ENCODE peak calls at places on chromosomes 13 and 19, in six cellular contexts. Y, H, J, G, V and Q are unnamed samples.

GRCh38 chr19:5096536-5096935 is 127.6 kb downstream of the KDM4B start:
- DNase-seq in Y (no peak), H (no peak), J (no peak), G (no peak), V (no peak), Q (no peak)

GRCh38 chr13:102680842-102681725 is 13.8 kb downstream of the METTL21C start:
- DNase-seq in Y (no peak), H (no peak), J (no peak), G (no peak), V (peak; percentile 30), Q (no peak)

GRCh38 chr13:97856001-97856675 is 97.3 kb upstream of the IPO5 start:
- DNase-seq in Y (peak; percentile 4), H (no peak), J (peak; percentile 34), G (no peak), V (no peak), Q (no peak)

GRCh38 chr13:36736119-36736726 is 62.4 kb downstream of the SERTM1 start:
- DNase-seq in Y (peak; percentile 79), H (peak; percentile 37), J (no peak), G (no peak), V (peak; percentile 51), Q (peak; percentile 7)

GRCh38 chr19:13884726-13885591 is 8.0 kb downstream of the NANOS3 start:
- DNase-seq in Y (no peak), H (no peak), J (no peak), G (no peak), V (no peak), Q (no peak)

GRCh38 chr19:52673014-52673413 is 34.9 kb upstream of the ZNF83 start:
- DNase-seq in Y (no peak), H (no peak), J (no peak), G (no peak), V (no peak), Q (no peak)

GRCh38 chr19:43532571-43532961 is 422 bp upstream of the ZNF575 start:
- DNase-seq in Y (no peak), H (no peak), J (no peak), G (peak; percentile 43), V (no peak), Q (no peak)

GRCh38 chr13:40330950-40331349 is 335.5 kb downstream of the FOXO1 start:
- DNase-seq in Y (no peak), H (no peak), J (no peak), G (no peak), V (no peak), Q (no peak)

GRCh38 chr19:18437481-18438330 is at the start of gene ISYNA1:
- DNase-seq in Y (peak; percentile 75), H (no peak), J (peak; percentile 67), G (peak; percentile 45), V (peak; percentile 74), Q (no peak)

GRCh38 chr13:55606045-55606665 is 1534.6 kb upstream of the PRR20A start:
- DNase-seq in Y (no peak), H (no peak), J (no peak), G (no peak), V (no peak), Q (no peak)

GRCh38 chr13:107827840-107828549 is 387.3 kb downstream of the LIG4 start:
- DNase-seq in Y (no peak), H (no peak), J (no peak), G (no peak), V (no peak), Q (no peak)

GRCh38 chr13:26946675-26947342 is 186.2 kb upstream of the GPR12 start:
- DNase-seq in Y (peak; percentile 75), H (peak; percentile 42), J (no peak), G (no peak), V (peak; percentile 34), Q (peak; percentile 3)

GRCh38 chr13:82214341-82214740 is 1667.9 kb downstream of the SLITRK1 start:
- DNase-seq in Y (no peak), H (no peak), J (no peak), G (no peak), V (no peak), Q (no peak)

GRCh38 chr13:106381083-106381482 is 154.4 kb downstream of the EFNB2 start:
- DNase-seq in Y (peak; percentile 67), H (no peak), J (no peak), G (no peak), V (no peak), Q (no peak)

GRCh38 chr13:73092831-73093230 is 34.0 kb downstream of the KLF5 start:
- DNase-seq in Y (no peak), H (peak; percentile 11), J (no peak), G (no peak), V (no peak), Q (no peak)

GRCh38 chr13:33073338-33073737 is 57.1 kb downstream of the KL start:
- DNase-seq in Y (no peak), H (no peak), J (no peak), G (no peak), V (no peak), Q (no peak)

GRCh38 chr19:10289836-10290438 is at the start of gene ICAM5:
- DNase-seq in Y (peak; percentile 61), H (no peak), J (no peak), G (no peak), V (peak; percentile 65), Q (no peak)

GRCh38 chr19:2424686-2425621 is 2.4 kb downstream of the TIMM13 start:
- DNase-seq in Y (peak; percentile 65), H (peak; percentile 33), J (peak; percentile 43), G (no peak), V (no peak), Q (peak; percentile 86)

GRCh38 chr13:73467103-73467502 is 408.3 kb downstream of the KLF5 start:
- DNase-seq in Y (no peak), H (no peak), J (no peak), G (no peak), V (no peak), Q (no peak)

GRCh38 chr13:41610426-41610825 is 153.1 kb downstream of the RGCC start:
- DNase-seq in Y (no peak), H (peak; percentile 94), J (peak; percentile 56), G (no peak), V (no peak), Q (no peak)

GRCh38 chr13:41706189-41706588 is 248.8 kb downstream of the RGCC start:
- DNase-seq in Y (no peak), H (no peak), J (no peak), G (no peak), V (no peak), Q (no peak)

GRCh38 chr13:30805603-30806011 is 70.3 kb downstream of the ALOX5AP start:
- DNase-seq in Y (peak; percentile 35), H (no peak), J (no peak), G (no peak), V (no peak), Q (no peak)

GRCh38 chr13:30803791-30804190 is 68.4 kb downstream of the ALOX5AP start:
- DNase-seq in Y (no peak), H (no peak), J (no peak), G (no peak), V (no peak), Q (no peak)

GRCh38 chr13:30805132-30805537 is 69.8 kb downstream of the ALOX5AP start:
- DNase-seq in Y (no peak), H (no peak), J (no peak), G (no peak), V (no peak), Q (no peak)

GRCh38 chr13:30802953-30803478 is 67.7 kb downstream of the ALOX5AP start:
- DNase-seq in Y (peak; percentile 85), H (peak; percentile 43), J (peak; percentile 86), G (peak; percentile 60), V (peak; percentile 89), Q (peak; percentile 88)

DNA sequence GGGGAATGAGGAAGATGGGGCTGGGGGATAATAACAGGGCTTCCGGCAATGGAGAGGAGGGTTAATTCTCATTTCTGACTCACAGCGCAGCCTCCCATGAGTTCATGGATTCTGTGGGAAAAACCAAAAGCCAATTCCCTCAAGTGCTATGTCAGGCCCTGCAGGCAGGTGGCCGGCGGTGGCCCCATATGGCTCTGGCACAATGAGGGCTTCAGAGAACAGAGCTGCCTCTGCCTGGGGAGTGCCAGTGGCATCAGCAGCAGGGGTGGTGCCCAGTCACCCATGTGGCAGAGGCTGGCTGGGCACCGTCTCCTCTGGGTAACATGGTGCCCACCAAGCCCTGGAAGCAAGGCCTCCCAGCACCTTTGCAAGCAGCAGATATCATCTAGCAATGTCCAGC is 69.1 kb downstream of the ALOX5AP start:
- DNase-seq in Y (no peak), H (no peak), J (no peak), G (no peak), V (no peak), Q (no peak)
- TF ChIP-seq CTCF in Y (peak; percentile 11), H (peak; percentile 37), J (peak; percentile 10), G (no peak), V (no peak), Q (no peak)

GRCh38 chr19:3478409-3479176 is 1.7 kb downstream of the SMIM24 start:
- DNase-seq in Y (no peak), H (no peak), J (no peak), G (no peak), V (no peak), Q (no peak)

GRCh38 chr19:3479177-3479818 is 1.0 kb downstream of the SMIM24 start:
- DNase-seq in Y (peak; percentile 29), H (no peak), J (no peak), G (peak; percentile 63), V (peak; percentile 74), Q (peak; percentile 75)

GRCh38 chr19:3480383-3481091 is at the start of gene SMIM24:
- DNase-seq in Y (no peak), H (no peak), J (no peak), G (no peak), V (no peak), Q (no peak)

GRCh38 chr19:3481241-3482090 is 1.1 kb upstream of the SMIM24 start:
- DNase-seq in Y (no peak), H (no peak), J (no peak), G (no peak), V (no peak), Q (no peak)

DNA sequence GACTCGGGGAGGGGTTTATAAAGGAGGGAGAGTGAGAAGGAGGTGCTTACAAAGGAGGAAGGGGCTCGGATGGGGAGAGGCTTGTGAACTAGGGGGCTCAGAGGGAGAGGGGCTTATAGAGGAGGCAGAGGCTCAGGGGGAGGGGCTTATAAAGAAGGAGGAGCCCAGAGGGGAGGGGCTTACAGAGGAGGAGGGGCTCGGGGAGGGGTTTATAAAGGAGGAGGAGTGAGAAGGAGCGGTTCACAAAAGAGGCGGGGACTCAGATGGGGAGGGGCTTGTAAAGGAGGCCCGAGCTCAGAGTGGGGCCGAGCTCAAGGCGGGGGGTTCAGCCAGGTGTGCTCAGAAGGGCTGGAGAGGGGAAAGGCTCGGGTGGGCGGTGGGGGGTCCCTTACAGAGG is 508 bp downstream of the SMIM24 start:
- DNase-seq in Y (no peak), H (no peak), J (no peak), G (peak; percentile 49), V (peak; percentile 49), Q (peak; percentile 40)
- TF ChIP-seq CTCF in Y (no peak), H (no peak), J (no peak), G (no peak), V (no peak), Q (no peak)

DNA sequence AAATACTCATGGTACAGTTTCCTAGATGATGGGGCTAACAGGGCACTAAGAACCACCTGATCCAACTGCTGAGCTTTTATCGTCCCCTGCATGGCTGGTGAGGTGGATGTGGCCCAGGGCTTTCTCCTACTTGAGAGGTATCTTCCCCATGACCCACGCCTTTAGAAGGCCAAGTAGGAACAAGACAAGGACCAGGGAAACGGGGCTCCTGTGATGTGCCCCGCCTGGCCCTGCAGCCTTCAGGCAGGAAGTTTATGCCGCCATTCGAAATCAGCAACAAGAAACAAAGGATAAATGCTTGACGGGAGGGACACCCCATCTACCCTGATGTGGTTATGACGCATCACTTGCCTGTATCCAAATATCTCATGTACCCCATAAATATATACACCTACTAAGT is 4.1 kb downstream of the NLRP13 start:
- DNase-seq in Y (no peak), H (no peak), J (no peak), G (no peak), V (no peak), Q (no peak)
- TF ChIP-seq CTCF in Y (no peak), H (no peak), J (no peak), G (no peak), V (no peak), Q (no peak)

GRCh38 chr13:44026194-44026593 is 146.5 kb downstream of the LACC1 start:
- DNase-seq in Y (no peak), H (no peak), J (no peak), G (no peak), V (no peak), Q (no peak)
- TF ChIP-seq CTCF in Y (no peak), H (no peak), J (no peak), G (no peak), V (no peak), Q (no peak)